ENCODE peak calls at places on chromosomes 12 and 14, in seven cellular contexts. One of them, this sample, is unnamed.

GRCh38 chr12:129772463-129773169 is 131.2 kb downstream of the TMEM132D start:
- DNase-seq in aorta: no peak
- DNase-seq in H54: no peak
- DNase-seq in right atrium auricular region: no peak
- DNase-seq in NCI-H226: no peak
- DNase-seq in GM23338: peak
- DNase-seq in HT1080: peak
- DNase-seq in this sample: no peak

GRCh38 chr12:57127101-57127709 is 1.1 kb upstream of the LRP1 start:
- DNase-seq in aorta: peak
- DNase-seq in H54: no peak
- DNase-seq in HT1080: peak
- DNase-seq in right atrium auricular region: peak
- DNase-seq in NCI-H226: no peak
- DNase-seq in GM23338: peak
- DNase-seq in this sample: peak

GRCh38 chr14:105646175-105646574 is 119.8 kb downstream of the TMEM121 start:
- DNase-seq in H54: no peak
- DNase-seq in aorta: peak
- DNase-seq in right atrium auricular region: no peak
- DNase-seq in GM23338: no peak
- DNase-seq in NCI-H226: no peak
- DNase-seq in HT1080: no peak
- DNase-seq in this sample: no peak

GRCh38 chr12:124487834-124488165 is 79.6 kb downstream of the NCOR2 start:
- DNase-seq in HT1080: no peak
- DNase-seq in NCI-H226: no peak
- DNase-seq in H54: no peak
- DNase-seq in right atrium auricular region: no peak
- DNase-seq in GM23338: no peak
- DNase-seq in aorta: no peak
- DNase-seq in this sample: no peak

GRCh38 chr12:21073822-21074460 is 57.1 kb upstream of the SLCO1B1 start:
- DNase-seq in aorta: peak
- DNase-seq in GM23338: peak
- DNase-seq in HT1080: peak
- DNase-seq in right atrium auricular region: no peak
- DNase-seq in NCI-H226: no peak
- DNase-seq in H54: peak
- DNase-seq in this sample: peak

GRCh38 chr12:70217416-70217815 is 25.8 kb upstream of the CNOT2 start:
- DNase-seq in H54: no peak
- DNase-seq in HT1080: no peak
- DNase-seq in right atrium auricular region: no peak
- DNase-seq in GM23338: no peak
- DNase-seq in aorta: no peak
- DNase-seq in NCI-H226: no peak
- DNase-seq in this sample: no peak

GRCh38 chr14:102928412-102929348 is 6.2 kb downstream of the AMN start:
- DNase-seq in HT1080: no peak
- DNase-seq in right atrium auricular region: no peak
- DNase-seq in NCI-H226: peak
- DNase-seq in GM23338: peak
- DNase-seq in aorta: peak
- DNase-seq in H54: no peak
- DNase-seq in this sample: no peak

GRCh38 chr12:89353823-89354629 is 1.7 kb upstream of the DUSP6 start:
- DNase-seq in right atrium auricular region: peak
- DNase-seq in NCI-H226: peak
- DNase-seq in aorta: peak
- DNase-seq in HT1080: no peak
- DNase-seq in H54: peak
- DNase-seq in GM23338: peak
- DNase-seq in this sample: peak

GRCh38 chr14:91693342-91693741 is 38.5 kb downstream of the CATSPERB start:
- DNase-seq in right atrium auricular region: no peak
- DNase-seq in GM23338: no peak
- DNase-seq in aorta: no peak
- DNase-seq in NCI-H226: peak
- DNase-seq in HT1080: peak
- DNase-seq in H54: no peak
- DNase-seq in this sample: peak

GRCh38 chr12:120466560-120467315 is 2.8 kb downstream of the SRSF9 start:
- DNase-seq in aorta: no peak
- DNase-seq in GM23338: peak
- DNase-seq in right atrium auricular region: no peak
- DNase-seq in H54: no peak
- DNase-seq in NCI-H226: no peak
- DNase-seq in HT1080: peak
- DNase-seq in this sample: peak

GRCh38 chr12:68468036-68468435 is 135.9 kb upstream of the MDM1 start:
- DNase-seq in NCI-H226: no peak
- DNase-seq in HT1080: no peak
- DNase-seq in H54: no peak
- DNase-seq in aorta: no peak
- DNase-seq in right atrium auricular region: no peak
- DNase-seq in GM23338: no peak
- DNase-seq in this sample: no peak

GRCh38 chr14:76581592-76581991 is 179.7 kb upstream of the VASH1 start:
- DNase-seq in right atrium auricular region: no peak
- DNase-seq in HT1080: no peak
- DNase-seq in GM23338: no peak
- DNase-seq in NCI-H226: no peak
- DNase-seq in H54: no peak
- DNase-seq in aorta: no peak
- DNase-seq in this sample: no peak

GRCh38 chr14:36383674-36384421 is 63.4 kb upstream of the MBIP start:
- DNase-seq in aorta: peak
- DNase-seq in HT1080: no peak
- DNase-seq in right atrium auricular region: no peak
- DNase-seq in GM23338: no peak
- DNase-seq in H54: no peak
- DNase-seq in NCI-H226: no peak
- DNase-seq in this sample: no peak

GRCh38 chr14:77989441-77989891 is 180.7 kb upstream of the NRXN3 start:
- DNase-seq in aorta: no peak
- DNase-seq in NCI-H226: no peak
- DNase-seq in right atrium auricular region: no peak
- DNase-seq in H54: no peak
- DNase-seq in GM23338: no peak
- DNase-seq in HT1080: no peak
- DNase-seq in this sample: no peak

GRCh38 chr14:32259368-32260013 is 56.4 kb upstream of the RNU6-8 start:
- DNase-seq in right atrium auricular region: no peak
- DNase-seq in GM23338: peak
- DNase-seq in HT1080: peak
- DNase-seq in H54: peak
- DNase-seq in NCI-H226: peak
- DNase-seq in aorta: no peak
- DNase-seq in this sample: peak

This sample was measured in PC-3.